ENCODE peak calls at places on chromosome 7, in four cellular contexts. C is WTC11, U is K562, M is H1. N is an unnamed sample.

GRCh38 chr7:54944179-54944578 is 74.6 kb upstream of the EGFR start:
- DNase-seq in C (no peak), U (no peak), M (no peak), N (no peak)

GRCh38 chr7:906776-907157 is 30.4 kb downstream of the GET4 start:
- DNase-seq in C (no peak), U (no peak), M (no peak), N (no peak)

GRCh38 chr7:107865956-107866775 is 24.8 kb upstream of the DLD start:
- DNase-seq in C (no peak), U (no peak), M (no peak), N (no peak)

GRCh38 chr7:128883622-128884549 is 21.2 kb downstream of the ATP6V1F start:
- DNase-seq in C (peak; percentile 95), U (peak; percentile 92), M (peak; percentile 73), N (peak; percentile 96)

GRCh38 chr7:136116186-136116585 is 139.0 kb upstream of the MTPN start:
- DNase-seq in C (no peak), U (no peak), M (no peak), N (peak; percentile 27)

GRCh38 chr7:39321909-39322498 is 244.2 kb upstream of the YAE1 start:
- DNase-seq in C (no peak), U (no peak), M (no peak), N (no peak)

GRCh38 chr7:47846117-47846836 is 102.0 kb downstream of the PKD1L1 start:
- DNase-seq in C (no peak), U (no peak), M (no peak), N (no peak)

GRCh38 chr7:131330299-131330698 is 2.6 kb downstream of the MKLN1 start:
- DNase-seq in C (no peak), U (no peak), M (no peak), N (no peak)

GRCh38 chr7:141217938-141218337 is 144.1 kb downstream of the TMEM178B start:
- DNase-seq in C (no peak), U (no peak), M (no peak), N (no peak)

GRCh38 chr7:64882341-64883112 is 20.5 kb upstream of the ZNF273 start:
- DNase-seq in C (no peak), U (no peak), M (peak; percentile 46), N (peak; percentile 41)

GRCh38 chr7:21562385-21562784 is 19.5 kb downstream of the DNAH11 start:
- DNase-seq in C (no peak), U (no peak), M (no peak), N (no peak)

GRCh38 chr7:12729112-12729511 is 41.7 kb downstream of the ARL4A start:
- DNase-seq in C (peak; percentile 74), U (peak; percentile 98), M (peak; percentile 41), N (peak; percentile 66)

GRCh38 chr7:134712196-134712595 is 65.5 kb downstream of the BPGM start:
- DNase-seq in C (no peak), U (no peak), M (no peak), N (no peak)

GRCh38 chr7:2478387-2478760 is 2.2 kb upstream of the GRIFIN start:
- DNase-seq in C (no peak), U (peak; percentile 38), M (no peak), N (no peak)

GRCh38 chr7:111756687-111757178 is 194.4 kb upstream of the IMMP2L start:
- DNase-seq in C (peak; percentile 47), U (no peak), M (no peak), N (no peak)

GRCh38 chr7:36784991-36785940 is 61.0 kb upstream of the AOAH start:
- DNase-seq in C (no peak), U (no peak), M (no peak), N (no peak)

GRCh38 chr7:17725761-17726160 is 214.5 kb downstream of the SNX13 start:
- DNase-seq in C (no peak), U (no peak), M (no peak), N (no peak)

GRCh38 chr7:116753130-116753529 is 81.1 kb downstream of the MET start:
- DNase-seq in C (no peak), U (no peak), M (no peak), N (no peak)

GRCh38 chr7:114554781-114555537 is 140.3 kb downstream of the FOXP2 start:
- DNase-seq in C (no peak), U (no peak), M (no peak), N (no peak)

GRCh38 chr7:103657474-103657894 is 211.5 kb upstream of the SLC26A5 start:
- DNase-seq in C (no peak), U (peak; percentile 92), M (no peak), N (no peak)

GRCh38 chr7:455110-455928 is 64.3 kb downstream of the PDGFA start:
- DNase-seq in C (no peak), U (peak; percentile 75), M (no peak), N (peak; percentile 99)

GRCh38 chr7:156493942-156494341 is 146.6 kb upstream of the RNF32 start:
- DNase-seq in C (no peak), U (no peak), M (no peak), N (no peak)

GRCh38 chr7:11648980-11649379 is 183.0 kb downstream of the THSD7A start:
- DNase-seq in C (no peak), U (no peak), M (no peak), N (no peak)

GRCh38 chr7:134847834-134848233 is 68.4 kb downstream of the CALD1 start:
- DNase-seq in C (no peak), U (no peak), M (no peak), N (no peak)

GRCh38 chr7:12629816-12630614 is 57.4 kb upstream of the ARL4A start:
- DNase-seq in C (no peak), U (no peak), M (no peak), N (peak; percentile 23)

GRCh38 chr7:121084748-121085336 is 96.3 kb downstream of the CPED1 start:
- DNase-seq in C (no peak), U (no peak), M (no peak), N (peak; percentile 10)

GRCh38 chr7:110645616-110646015 is 445.3 kb upstream of the LRRN3 start:
- DNase-seq in C (no peak), U (no peak), M (no peak), N (peak; percentile 9)

GRCh38 chr7:139594911-139595476 is 71.5 kb downstream of the CLEC2L start:
- DNase-seq in C (no peak), U (no peak), M (no peak), N (no peak)

GRCh38 chr7:109751241-109751640 is 1181.6 kb downstream of the DNAJB9 start:
- DNase-seq in C (no peak), U (no peak), M (no peak), N (no peak)

GRCh38 chr7:151389768-151390593 is 19.9 kb downstream of the WDR86 start:
- DNase-seq in C (no peak), U (no peak), M (no peak), N (no peak)

GRCh38 chr7:133364959-133365680 is 112.2 kb downstream of the EXOC4 start:
- DNase-seq in C (no peak), U (no peak), M (no peak), N (no peak)

GRCh38 chr7:2169923-2170575 is 62.7 kb downstream of the MAD1L1 start:
- DNase-seq in C (no peak), U (no peak), M (no peak), N (peak; percentile 71)

GRCh38 chr7:158585721-158586498 is 1.7 kb downstream of the PTPRN2 start:
- DNase-seq in C (no peak), U (no peak), M (no peak), N (no peak)

GRCh38 chr7:158588085-158588877 is 658 bp upstream of the PTPRN2 start:
- DNase-seq in C (no peak), U (no peak), M (no peak), N (no peak)

GRCh38 chr7:158584392-158584791 is 3.2 kb downstream of the PTPRN2 start:
- DNase-seq in C (no peak), U (no peak), M (no peak), N (peak; percentile 65)

GRCh38 chr7:158587425-158588084 is at the start of gene PTPRN2:
- DNase-seq in C (peak; percentile 59), U (peak; percentile 86), M (no peak), N (peak; percentile 100)

DNA sequence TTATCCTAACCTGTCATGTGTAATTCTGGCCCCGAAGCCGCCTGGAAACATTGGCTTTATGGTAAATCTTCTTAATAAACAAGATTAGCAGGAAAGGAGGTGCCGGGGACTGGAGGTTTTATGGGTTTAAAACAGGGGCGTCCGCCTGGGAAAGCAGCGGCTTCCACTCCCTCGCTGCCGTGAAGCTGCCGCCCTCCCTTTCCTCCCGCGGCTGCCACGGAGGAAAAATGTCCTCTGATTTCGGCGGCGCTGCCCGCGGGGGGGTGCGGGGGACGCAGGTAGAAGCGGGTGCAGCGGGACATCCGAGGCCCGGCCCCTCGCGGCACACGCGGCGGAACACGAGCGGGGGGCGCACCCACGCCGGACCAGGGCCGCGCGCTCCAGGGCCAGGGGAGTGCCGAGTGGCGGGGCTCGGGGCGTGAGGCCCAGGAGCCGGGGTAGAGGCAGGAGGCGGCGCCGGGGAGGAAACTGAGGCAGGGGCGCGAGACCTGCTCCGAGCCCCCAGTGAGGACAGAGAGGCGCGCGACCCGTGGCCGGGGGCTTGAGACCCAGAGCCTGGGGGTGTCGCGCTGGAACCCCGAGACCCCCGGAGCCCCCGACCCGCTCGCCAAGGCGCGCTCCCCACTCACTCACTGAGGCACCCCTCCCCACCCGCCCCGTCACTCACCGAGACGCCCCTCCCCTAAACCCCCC is 978 bp downstream of the PTPRN2 start:
- DNase-seq in C (no peak), U (no peak), M (no peak), N (peak; percentile 76)
- TF ChIP-seq TEAD4 in C (no peak), U (no peak), M (no peak), N (no peak)

GRCh38 chr7:24729365-24730017 is 27.8 kb downstream of the GSDME start:
- DNase-seq in C (no peak), U (no peak), M (no peak), N (no peak)

GRCh38 chr7:24728503-24729364 is 28.5 kb downstream of the GSDME start:
- DNase-seq in C (no peak), U (no peak), M (no peak), N (no peak)

GRCh38 chr7:24725554-24726260 is 31.6 kb downstream of the GSDME start:
- DNase-seq in C (peak; percentile 52), U (no peak), M (no peak), N (no peak)

GRCh38 chr7:24728121-24728500 is 29.2 kb downstream of the GSDME start:
- DNase-seq in C (no peak), U (no peak), M (no peak), N (no peak)

GRCh38 chr7:24727165-24728120 is 29.8 kb downstream of the GSDME start:
- DNase-seq in C (no peak), U (no peak), M (no peak), N (no peak)
- TF ChIP-seq TEAD4 in C (no peak), U (no peak), M (no peak), N (no peak)

GRCh38 chr7:154472332-154472731 is 420.1 kb downstream of the DPP6 start:
- DNase-seq in C (no peak), U (no peak), M (no peak), N (no peak)

GRCh38 chr7:154474903-154475520 is 422.8 kb downstream of the DPP6 start:
- DNase-seq in C (no peak), U (no peak), M (no peak), N (no peak)

DNA sequence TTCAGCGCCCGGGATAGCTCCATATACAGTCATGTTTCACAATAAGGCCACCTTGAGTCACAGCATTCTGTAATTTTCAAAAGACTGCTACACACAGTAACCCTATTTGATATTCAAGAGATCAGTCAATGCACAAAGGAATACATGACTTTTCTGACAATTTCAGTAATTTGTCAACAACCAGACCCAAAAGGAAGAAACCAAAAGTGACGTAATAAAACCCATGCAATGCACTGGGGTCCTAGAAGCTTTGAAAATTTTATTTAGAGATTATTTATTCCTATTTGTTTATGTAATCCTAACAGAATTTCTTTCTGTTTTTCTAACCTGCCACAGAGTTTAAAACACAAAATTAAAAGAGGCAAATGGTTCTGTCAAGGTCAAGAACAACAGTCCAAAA is 421.2 kb downstream of the DPP6 start:
- DNase-seq in C (no peak), U (no peak), M (no peak), N (no peak)
- TF ChIP-seq TEAD4 in C (no peak), U (no peak), M (no peak), N (no peak)

GRCh38 chr7:45033261-45033930 is 33.4 kb downstream of the CCM2 start:
- DNase-seq in C (no peak), U (no peak), M (no peak), N (peak; percentile 34)
- TF ChIP-seq TEAD4 in C (no peak), U (no peak), M (no peak), N (no peak)